ENCODE peak calls at places on chromosomes 5 and 9, in four cellular contexts. L is cardiac muscle cell, Q is GM12878, H is heart left ventricle. Y is an unnamed sample.

GRCh38 chr9:32384364-32385134 is at the start of gene ACO1:
- DNase-seq in L (peak), Q (peak), H (peak), Y (peak)

GRCh38 chr9:121326130-121326838 is 43.8 kb downstream of the STOM start:
- DNase-seq in L (no peak), Q (no peak), H (peak), Y (no peak)

GRCh38 chr9:88997646-88998045 is 6.4 kb downstream of the S1PR3 start:
- DNase-seq in L (no peak), Q (no peak), H (no peak), Y (no peak)

GRCh38 chr9:33187519-33188218 is 20.5 kb upstream of the B4GALT1 start:
- DNase-seq in L (peak), Q (no peak), H (peak), Y (no peak)

GRCh38 chr5:152942633-152943336 is 537.7 kb upstream of the NMUR2 start:
- DNase-seq in L (no peak), Q (no peak), H (peak), Y (no peak)

GRCh38 chr5:141475625-141476131 is at the start of gene PCDHGC3:
- DNase-seq in L (peak), Q (peak), H (peak), Y (peak)

GRCh38 chr5:91206734-91207133 is 176.4 kb downstream of the ARRDC3 start:
- DNase-seq in L (no peak), Q (no peak), H (no peak), Y (no peak)

GRCh38 chr5:181170237-181170830 is 22.9 kb downstream of the OR2V2 start:
- DNase-seq in L (no peak), Q (no peak), H (no peak), Y (no peak)

GRCh38 chr5:42404366-42404765 is 18.9 kb upstream of the GHR start:
- DNase-seq in L (no peak), Q (no peak), H (no peak), Y (no peak)

GRCh38 chr9:74951725-74952151 is 974 bp downstream of the C9orf40 start:
- DNase-seq in L (peak), Q (no peak), H (peak), Y (no peak)

GRCh38 chr5:147234098-147234824 is 565 bp upstream of the STK32A start:
- DNase-seq in L (no peak), Q (no peak), H (no peak), Y (no peak)

GRCh38 chr9:114906922-114907571 is 23.3 kb downstream of the TNFSF8 start:
- DNase-seq in L (peak), Q (no peak), H (no peak), Y (no peak)

GRCh38 chr5:179129607-179130071 is 69.5 kb downstream of the ZNF354C start:
- DNase-seq in L (no peak), Q (no peak), H (no peak), Y (no peak)

GRCh38 chr9:114348906-114349482 is 19.3 kb downstream of the ORM2 start:
- DNase-seq in L (peak), Q (peak), H (peak), Y (peak)

GRCh38 chr5:67773439-67773988 is 442.0 kb upstream of the PIK3R1 start:
- DNase-seq in L (no peak), Q (no peak), H (peak), Y (no peak)

GRCh38 chr5:173973614-173973969 is 15.4 kb upstream of the C5orf47 start:
- DNase-seq in L (peak), Q (no peak), H (peak), Y (no peak)

GRCh38 chr9:113616116-113616515 is 152.6 kb downstream of the RGS3 start:
- DNase-seq in L (no peak), Q (no peak), H (no peak), Y (no peak)

GRCh38 chr9:136587145-136587943 is 41.5 kb upstream of the NOTCH1 start:
- DNase-seq in L (peak), Q (no peak), H (peak), Y (no peak)

GRCh38 chr5:118628672-118629354 is 359.5 kb downstream of the DTWD2 start:
- DNase-seq in L (peak), Q (no peak), H (no peak), Y (no peak)

GRCh38 chr9:17472126-17472525 is 106.7 kb upstream of the SH3GL2 start:
- DNase-seq in L (no peak), Q (no peak), H (no peak), Y (no peak)

GRCh38 chr5:69295088-69295754 is 37.4 kb downstream of the CCDC125 start:
- DNase-seq in L (no peak), Q (no peak), H (no peak), Y (no peak)

GRCh38 chr5:126863402-126863801 is 86.5 kb downstream of the LMNB1 start:
- DNase-seq in L (no peak), Q (no peak), H (no peak), Y (no peak)

GRCh38 chr5:77971965-77972544 is 195.9 kb upstream of the TBCA start:
- DNase-seq in L (no peak), Q (no peak), H (no peak), Y (no peak)

GRCh38 chr5:128534729-128535128 is 3.3 kb downstream of the FBN2 start:
- DNase-seq in L (peak), Q (no peak), H (peak), Y (no peak)

GRCh38 chr5:151617383-151617840 is 26.3 kb upstream of the FAT2 start:
- DNase-seq in L (no peak), Q (no peak), H (no peak), Y (no peak)

GRCh38 chr9:83434254-83434653 is 103.9 kb downstream of the FRMD3 start:
- DNase-seq in L (no peak), Q (no peak), H (no peak), Y (no peak)

GRCh38 chr5:36279054-36279698 is 22.5 kb downstream of the RANBP3L start:
- DNase-seq in L (no peak), Q (no peak), H (no peak), Y (no peak)

GRCh38 chr9:2718001-2718697 is 839 bp downstream of the KCNV2 start:
- DNase-seq in L (no peak), Q (no peak), H (no peak), Y (no peak)

GRCh38 chr5:149857499-149857898 is 87.1 kb downstream of the PDE6A start:
- DNase-seq in L (no peak), Q (no peak), H (peak), Y (no peak)

GRCh38 chr9:82553654-82554366 is 509.1 kb downstream of the RASEF start:
- DNase-seq in L (no peak), Q (no peak), H (no peak), Y (no peak)

GRCh38 chr5:123119334-123119986 is 30.4 kb downstream of the PRDM6 start:
- DNase-seq in L (peak), Q (no peak), H (no peak), Y (no peak)

GRCh38 chr9:88567870-88568269 is 32.9 kb downstream of the NXNL2 start:
- DNase-seq in L (no peak), Q (peak), H (no peak), Y (no peak)

GRCh38 chr9:133702798-133703570 is 35.2 kb downstream of the SARDH start:
- DNase-seq in L (no peak), Q (no peak), H (no peak), Y (no peak)

GRCh38 chr9:133700861-133701320 is 37.3 kb downstream of the SARDH start:
- DNase-seq in L (no peak), Q (no peak), H (no peak), Y (no peak)

GRCh38 chr9:133701981-133702797 is 36.0 kb downstream of the SARDH start:
- DNase-seq in L (no peak), Q (no peak), H (peak), Y (no peak)

GRCh38 chr9:133699546-133699945 is 38.6 kb downstream of the SARDH start:
- DNase-seq in L (no peak), Q (no peak), H (no peak), Y (no peak)

GRCh38 chr9:133701321-133701980 is 36.7 kb downstream of the SARDH start:
- DNase-seq in L (no peak), Q (no peak), H (peak), Y (no peak)
- H3K4me3 ChIP-seq in L (no peak), Q (no peak), H (no peak), Y (no peak)

GRCh38 chr5:120164037-120164436 is 300.1 kb upstream of the PRR16 start:
- DNase-seq in L (no peak), Q (no peak), H (no peak), Y (no peak)

GRCh38 chr5:120155873-120156272 is 308.2 kb upstream of the PRR16 start:
- DNase-seq in L (no peak), Q (no peak), H (no peak), Y (no peak)

GRCh38 chr5:120164989-120165388 is 299.1 kb upstream of the PRR16 start:
- DNase-seq in L (no peak), Q (no peak), H (no peak), Y (no peak)

GRCh38 chr5:120159155-120159554 is 304.9 kb upstream of the PRR16 start:
- DNase-seq in L (no peak), Q (no peak), H (no peak), Y (no peak)

DNA sequence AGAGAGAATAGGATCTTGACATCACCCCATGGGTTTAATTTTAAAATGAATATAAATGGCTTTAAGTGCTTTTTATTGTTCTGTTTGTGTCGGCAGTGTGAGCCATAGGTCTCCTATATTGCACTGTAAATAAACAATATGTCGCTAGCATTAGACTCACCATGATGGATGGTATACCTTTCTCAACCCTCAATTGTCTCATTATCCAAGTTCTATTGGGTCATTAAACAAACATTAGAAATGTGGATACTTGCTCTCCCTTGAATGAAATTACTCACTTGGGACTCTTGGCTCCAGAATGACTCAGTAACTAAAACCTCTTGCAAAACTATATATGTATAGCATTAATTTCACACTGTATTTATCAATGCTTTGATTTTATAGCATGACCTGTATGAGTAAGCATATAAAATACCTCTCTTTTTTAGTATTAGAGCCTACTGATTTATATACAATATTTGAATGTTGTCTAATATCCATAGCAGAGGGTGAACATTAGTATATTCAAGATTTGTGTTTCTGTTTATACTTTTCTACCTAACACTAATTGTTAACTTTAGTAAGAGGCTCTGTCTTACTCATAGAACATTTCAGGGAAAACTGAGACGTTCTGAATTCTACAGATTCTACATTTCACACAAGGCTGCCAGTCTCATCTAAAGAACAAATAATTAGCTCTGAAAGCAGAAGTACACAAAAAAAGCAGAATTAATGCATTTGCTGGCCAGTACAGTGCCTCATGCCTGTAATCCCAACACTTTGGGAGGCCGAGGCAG is 303.8 kb upstream of the PRR16 start:
- DNase-seq in L (no peak), Q (no peak), H (no peak), Y (no peak)
- TF ChIP-seq CTCF in L (no peak), Q (no peak), H (no peak), Y (no peak)

GRCh38 chr5:59037041-59037440 is 454.2 kb downstream of the RAB3C start:
- DNase-seq in L (no peak), Q (no peak), H (no peak), Y (no peak)
- H3K4me3 ChIP-seq in L (no peak), Q (no peak), H (peak), Y (no peak)

GRCh38 chr5:176360894-176361436 is 599 bp downstream of the KIAA1191 start:
- DNase-seq in L (no peak), Q (no peak), H (no peak), Y (no peak)

GRCh38 chr5:176362098-176362442 is 506 bp upstream of the KIAA1191 start:
- DNase-seq in L (no peak), Q (no peak), H (no peak), Y (no peak)

GRCh38 chr5:176364765-176365662 is at the start of gene ARL10:
- DNase-seq in L (peak), Q (no peak), H (peak), Y (no peak)

GRCh38 chr5:176359658-176360057 is 1.9 kb downstream of the KIAA1191 start:
- DNase-seq in L (no peak), Q (no peak), H (no peak), Y (no peak)

GRCh38 chr5:176361437-176362097 is at the start of gene KIAA1191:
- DNase-seq in L (peak), Q (peak), H (peak), Y (peak)
- TF ChIP-seq CTCF in L (peak), Q (peak), H (no peak), Y (peak)

Y was measured in GM12864.